ENCODE peak calls at places on chromosomes 4 and X, in nine cellular contexts. A is tibial artery; C is trophoblast cell; Q is suprapubic skin; P is ovary; E is HCT116; Z is CD8-positive, alpha-beta T cell; F is H1; I is adrenal gland. L is an unnamed sample. For H3K4me1, the result is how much of the 10 kb centered on the place peaks cover.

GRCh38 chrX:41082783-41083182 is 2.5 kb upstream of the USP9X start:
- DNase-seq in Q (no peak), E (no peak), Z (no peak), F (no peak), I (no peak), A (no peak), C (no peak), P (no peak), L (no peak)

GRCh38 chrX:107559506-107559905 is 68.8 kb upstream of the PRPS1 start:
- DNase-seq in C (peak), Q (no peak), Z (no peak), A (no peak), E (no peak), I (no peak), P (no peak), F (no peak), L (no peak)

GRCh38 chr4:120977435-120977997 is 55.0 kb upstream of the PRDM5 start:
- DNase-seq in F (no peak), E (peak), Q (no peak), P (no peak), I (peak), C (peak), Z (no peak), A (no peak), L (no peak)

GRCh38 chr4:30630431-30630830 is 89.7 kb upstream of the PCDH7 start:
- DNase-seq in F (no peak), E (no peak), Q (no peak), P (no peak), C (no peak), Z (no peak), A (no peak), I (no peak), L (no peak)

GRCh38 chrX:110087485-110088356 is 84.8 kb downstream of the TMEM164 start:
- DNase-seq in Q (no peak), I (no peak), P (no peak), A (peak), F (no peak), E (peak), Z (no peak), C (peak), L (no peak)

GRCh38 chr4:5890063-5890727 is 2.7 kb downstream of the CRMP1 start:
- DNase-seq in Q (no peak), E (no peak), F (peak), P (no peak), I (no peak), Z (no peak), C (no peak), A (no peak), L (no peak)

GRCh38 chr4:113943863-113944262 is 35.6 kb downstream of the ARSJ start:
- DNase-seq in I (no peak), F (no peak), P (no peak), C (no peak), A (no peak), E (no peak), Q (no peak), Z (no peak), L (no peak)

GRCh38 chr4:83535945-83536648 is at the start of gene GPAT3:
- DNase-seq in P (peak), Z (peak), F (peak), C (peak), A (peak), E (peak), I (peak), Q (peak), L (peak)

GRCh38 chr4:159175165-159175988 is 72.5 kb downstream of the RAPGEF2 start:
- DNase-seq in E (peak), Q (no peak), C (peak), F (peak), I (peak), P (peak), A (peak), Z (peak), L (peak)

GRCh38 chrX:72131317-72132294 is at the start of gene RTL5:
- DNase-seq in A (peak), E (peak), Z (peak), C (peak), Q (peak), F (peak), P (peak), I (peak), L (peak)

GRCh38 chr4:24850669-24851068 is 55.3 kb downstream of the SOD3 start:
- DNase-seq in P (no peak), Z (no peak), C (no peak), E (no peak), Q (no peak), A (peak), F (no peak), I (no peak), L (no peak)

GRCh38 chr4:6394671-6395081 is 77.7 kb downstream of the PPP2R2C start:
- DNase-seq in E (no peak), F (no peak), I (no peak), A (no peak), Z (no peak), P (no peak), C (no peak), Q (no peak), L (no peak)

GRCh38 chr4:1246111-1246881 is 2.6 kb downstream of the CTBP1 start:
- DNase-seq in E (no peak), A (peak), C (peak), Z (no peak), Q (peak), P (peak), I (peak), F (no peak), L (peak)

GRCh38 chr4:88843067-88843723 is 145.6 kb upstream of the NAP1L5 start:
- DNase-seq in Q (no peak), I (no peak), A (no peak), P (no peak), F (no peak), C (no peak), E (no peak), Z (no peak), L (no peak)

GRCh38 chr4:48016141-48017107 is at the start of the genes CNGA1 and NIPAL1:
- DNase-seq in P (peak), F (peak), C (peak), Q (peak), E (peak), Z (peak), A (peak), I (peak), L (peak)

GRCh38 chr4:18869166-18869565 is 847.6 kb upstream of the LCORL start:
- DNase-seq in C (no peak), F (no peak), P (no peak), Z (no peak), Q (no peak), A (no peak), I (no peak), E (no peak), L (no peak)

GRCh38 chr4:6321361-6321760 is 51.7 kb downstream of the WFS1 start:
- DNase-seq in I (no peak), F (no peak), Z (no peak), C (no peak), P (no peak), A (no peak), Q (no peak), E (no peak), L (no peak)

GRCh38 chrX:39144323-39144722 is 343.1 kb downstream of the MID1IP1 start:
- DNase-seq in I (no peak), A (no peak), P (no peak), C (no peak), Q (no peak), E (no peak), F (no peak), Z (no peak), L (no peak)

GRCh38 chr4:19262467-19262866 is 989.2 kb upstream of the SLIT2 start:
- DNase-seq in Q (no peak), F (no peak), P (no peak), C (no peak), E (no peak), Z (no peak), I (no peak), A (no peak), L (no peak)

GRCh38 chr4:56981795-56982201 is 3.1 kb downstream of the POLR2B start:
- DNase-seq in E (no peak), Q (no peak), A (no peak), I (no peak), C (no peak), F (no peak), P (no peak), Z (no peak), L (no peak)

GRCh38 chr4:13722649-13723048 is 95.1 kb upstream of the BOD1L1 start:
- DNase-seq in Q (no peak), E (no peak), A (no peak), I (no peak), P (no peak), F (no peak), C (no peak), Z (no peak), L (no peak)

GRCh38 chr4:48141048-48141447 is 7.0 kb upstream of the TXK start:
- DNase-seq in P (no peak), Z (no peak), E (no peak), C (peak), F (no peak), A (no peak), I (no peak), Q (no peak), L (no peak)

GRCh38 chrX:132226169-132226568 is 6.9 kb upstream of the RAP2C start:
- DNase-seq in Z (no peak), P (no peak), I (no peak), F (no peak), C (peak), Q (no peak), E (no peak), A (no peak), L (no peak)

GRCh38 chr4:137502730-137503129 is 29.6 kb downstream of the PCDH18 start:
- DNase-seq in I (no peak), E (no peak), Q (no peak), A (no peak), P (no peak), C (no peak), F (no peak), Z (no peak), L (no peak)

GRCh38 chr4:58760737-58761136 is 1650.6 kb upstream of the IGFBP7 start:
- DNase-seq in I (no peak), C (no peak), A (no peak), Q (no peak), F (no peak), P (no peak), E (no peak), Z (no peak), L (no peak)

GRCh38 chr4:10245761-10246160 is 129.2 kb upstream of the WDR1 start:
- DNase-seq in E (no peak), P (no peak), A (no peak), Q (no peak), C (no peak), I (no peak), Z (no peak), F (no peak), L (no peak)

GRCh38 chr4:23991444-23991843 is 101.6 kb upstream of the PPARGC1A start:
- DNase-seq in Z (no peak), A (no peak), E (no peak), P (no peak), I (no peak), C (no peak), F (no peak), Q (no peak), L (no peak)

GRCh38 chr4:146059865-146060264 is 115.7 kb upstream of the LSM6 start:
- DNase-seq in A (no peak), C (peak), E (no peak), F (no peak), Q (no peak), P (no peak), Z (no peak), I (no peak), L (no peak)

GRCh38 chr4:146255463-146255862 is 41.1 kb downstream of the REELD1 start:
- DNase-seq in F (no peak), E (no peak), P (no peak), Q (no peak), Z (no peak), C (peak), I (no peak), A (no peak), L (no peak)

GRCh38 chr4:73259552-73260140 is 1.0 kb upstream of the ANKRD17 start:
- DNase-seq in Q (no peak), E (no peak), P (no peak), C (peak), I (no peak), Z (no peak), F (no peak), A (no peak), L (no peak)

GRCh38 chr4:40040908-40041307 is 15.7 kb upstream of the N4BP2 start:
- DNase-seq in A (no peak), Q (no peak), Z (no peak), C (no peak), E (no peak), F (no peak), P (no peak), I (no peak), L (no peak)

GRCh38 chr4:40043786-40044185 is 12.9 kb upstream of the N4BP2 start:
- DNase-seq in F (no peak), A (no peak), E (no peak), C (no peak), Q (no peak), I (no peak), Z (no peak), P (no peak), L (no peak)

DNA sequence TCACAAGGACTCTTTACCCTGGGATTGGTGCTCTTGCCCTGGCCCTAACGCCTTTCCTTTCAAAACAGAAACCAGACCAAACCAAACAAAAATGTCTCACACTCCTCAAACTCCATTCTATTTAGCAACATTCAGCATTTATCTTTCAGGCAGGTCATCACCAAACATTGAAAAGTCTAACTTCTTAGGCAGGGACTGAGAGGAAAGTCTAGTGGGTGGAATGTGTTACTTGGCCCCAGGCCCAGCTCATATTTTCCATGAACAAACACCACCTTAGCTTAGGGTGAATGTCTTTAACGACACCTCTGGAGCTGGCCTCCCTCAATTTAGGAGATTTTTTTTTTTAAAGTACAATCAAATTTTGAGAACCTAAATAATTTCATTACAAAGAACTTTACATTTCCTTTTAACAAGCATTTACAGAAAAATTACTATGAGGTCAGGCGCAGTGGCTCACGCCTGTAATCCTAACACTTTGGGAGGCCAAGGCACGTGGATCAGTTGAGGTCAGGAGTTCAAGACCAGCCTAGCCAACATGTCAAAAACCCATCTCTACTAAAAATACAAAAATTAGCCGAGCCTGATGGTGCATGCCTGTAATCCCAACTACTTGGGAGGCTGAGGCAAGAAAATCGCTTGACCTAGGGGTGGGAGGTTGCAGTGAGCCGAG is 10.2 kb upstream of the N4BP2 start:
- DNase-seq in C (peak), P (peak), I (no peak), Z (no peak), A (no peak), F (no peak), E (no peak), Q (no peak), L (peak)
- H3K27ac ChIP-seq in C (no peak), P (no peak), I (no peak), Z (no peak), A (no peak), F (no peak), E (no peak), Q (no peak), L (peak)

GRCh38 chr4:7808752-7809151 is 130.9 kb downstream of the AFAP1 start:
- DNase-seq in E (no peak), F (no peak), I (no peak), C (peak), Q (peak), Z (no peak), A (no peak), P (no peak), L (no peak)

GRCh38 chr4:7811536-7812190 is 128.0 kb downstream of the AFAP1 start:
- DNase-seq in A (peak), Q (no peak), Z (no peak), C (peak), F (no peak), E (no peak), I (no peak), P (peak), L (peak)

GRCh38 chr4:7812921-7813320 is 126.7 kb downstream of the AFAP1 start:
- DNase-seq in P (no peak), Z (no peak), F (no peak), A (no peak), I (no peak), C (no peak), E (no peak), Q (no peak), L (no peak)

GRCh38 chr4:7812191-7812860 is 127.3 kb downstream of the AFAP1 start:
- DNase-seq in A (no peak), E (no peak), C (no peak), Z (no peak), F (no peak), Q (no peak), I (no peak), P (no peak), L (no peak)

DNA sequence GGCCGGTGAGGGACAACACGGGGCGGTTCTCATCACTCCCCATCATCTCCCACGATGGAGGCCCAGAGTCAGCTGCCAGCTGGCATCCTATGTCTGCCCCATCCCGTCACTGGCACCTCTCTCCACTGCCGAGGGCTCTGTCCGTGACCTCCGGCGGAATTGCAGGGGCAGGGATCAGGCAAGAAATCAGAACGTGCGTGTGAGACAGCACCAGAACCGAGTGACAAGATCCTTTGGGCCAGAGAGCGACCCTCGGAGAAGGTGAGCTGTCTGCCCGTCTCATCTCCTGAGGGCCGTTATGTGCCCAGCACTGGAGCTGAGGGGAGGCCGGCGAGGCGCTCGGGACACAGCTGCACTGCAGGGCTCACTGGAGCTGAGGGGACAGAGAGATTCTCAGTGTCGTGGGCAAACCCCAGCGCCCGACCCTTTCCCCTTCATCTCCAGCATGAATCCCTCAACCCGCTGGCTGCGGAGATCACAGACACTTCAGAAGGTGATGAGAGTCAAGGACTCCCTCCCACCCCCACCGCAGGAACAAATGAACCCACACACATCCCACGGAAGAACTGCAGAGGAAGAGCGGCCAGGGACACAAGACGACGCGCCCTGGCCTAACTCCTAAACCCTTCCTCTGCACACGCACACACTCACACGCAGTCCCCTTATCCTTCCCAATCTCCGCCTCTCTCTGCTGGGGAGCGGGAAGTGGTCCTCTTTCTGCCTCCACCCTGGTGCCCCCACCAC is 128.7 kb downstream of the AFAP1 start:
- DNase-seq in E (no peak), Q (no peak), C (no peak), P (peak), Z (no peak), I (no peak), F (no peak), A (no peak), L (no peak)
- H3K4me1 ChIP-seq in E (under half), Q (under half), C (under half), P (under half), Z (under half), I (under half), F (under half), A (under half), L (under half)

GRCh38 chrX:12206413-12206812 is 68.1 kb downstream of the FRMPD4 start:
- DNase-seq in Z (no peak), I (no peak), E (no peak), P (no peak), A (no peak), F (no peak), C (no peak), Q (no peak), L (no peak)

GRCh38 chrX:12210921-12211320 is 72.6 kb downstream of the FRMPD4 start:
- DNase-seq in C (no peak), F (no peak), E (no peak), Z (no peak), Q (no peak), I (no peak), A (no peak), P (no peak), L (no peak)

DNA sequence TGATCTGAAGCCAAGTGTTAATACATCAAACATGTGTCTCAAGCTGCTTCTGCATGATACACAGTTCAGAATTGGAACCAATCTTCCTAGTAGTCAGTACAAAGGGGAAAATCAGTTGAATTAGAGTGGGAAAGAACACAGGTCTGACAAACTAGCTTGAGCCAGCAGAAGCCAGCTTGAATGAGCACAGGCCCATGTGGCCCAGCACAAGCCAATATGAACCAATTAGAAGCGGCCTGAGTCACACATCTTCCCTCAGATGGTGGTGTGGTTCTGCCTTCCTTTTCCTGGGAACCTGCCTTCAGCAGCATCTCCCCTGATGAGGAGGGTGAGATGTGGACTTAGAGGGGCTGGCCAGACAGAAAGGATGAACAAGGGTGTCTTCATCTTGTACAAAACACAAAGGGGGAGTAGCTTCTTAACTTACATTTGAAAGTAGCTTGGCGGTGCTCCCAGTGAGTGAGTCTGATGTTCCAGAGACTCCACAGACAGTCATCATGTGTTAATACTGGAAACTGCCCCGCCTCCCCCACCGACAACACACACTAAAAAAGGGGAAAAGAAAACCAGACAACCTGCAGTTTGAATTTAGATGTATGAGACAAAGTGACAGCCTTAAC is 72.0 kb downstream of the FRMPD4 start:
- DNase-seq in C (no peak), F (no peak), A (peak), I (no peak), P (no peak), Z (no peak), E (no peak), Q (no peak), L (no peak)
- H3K27ac ChIP-seq in C (peak), F (no peak), A (no peak), I (no peak), P (no peak), Z (no peak), E (no peak), Q (no peak), L (no peak)

DNA sequence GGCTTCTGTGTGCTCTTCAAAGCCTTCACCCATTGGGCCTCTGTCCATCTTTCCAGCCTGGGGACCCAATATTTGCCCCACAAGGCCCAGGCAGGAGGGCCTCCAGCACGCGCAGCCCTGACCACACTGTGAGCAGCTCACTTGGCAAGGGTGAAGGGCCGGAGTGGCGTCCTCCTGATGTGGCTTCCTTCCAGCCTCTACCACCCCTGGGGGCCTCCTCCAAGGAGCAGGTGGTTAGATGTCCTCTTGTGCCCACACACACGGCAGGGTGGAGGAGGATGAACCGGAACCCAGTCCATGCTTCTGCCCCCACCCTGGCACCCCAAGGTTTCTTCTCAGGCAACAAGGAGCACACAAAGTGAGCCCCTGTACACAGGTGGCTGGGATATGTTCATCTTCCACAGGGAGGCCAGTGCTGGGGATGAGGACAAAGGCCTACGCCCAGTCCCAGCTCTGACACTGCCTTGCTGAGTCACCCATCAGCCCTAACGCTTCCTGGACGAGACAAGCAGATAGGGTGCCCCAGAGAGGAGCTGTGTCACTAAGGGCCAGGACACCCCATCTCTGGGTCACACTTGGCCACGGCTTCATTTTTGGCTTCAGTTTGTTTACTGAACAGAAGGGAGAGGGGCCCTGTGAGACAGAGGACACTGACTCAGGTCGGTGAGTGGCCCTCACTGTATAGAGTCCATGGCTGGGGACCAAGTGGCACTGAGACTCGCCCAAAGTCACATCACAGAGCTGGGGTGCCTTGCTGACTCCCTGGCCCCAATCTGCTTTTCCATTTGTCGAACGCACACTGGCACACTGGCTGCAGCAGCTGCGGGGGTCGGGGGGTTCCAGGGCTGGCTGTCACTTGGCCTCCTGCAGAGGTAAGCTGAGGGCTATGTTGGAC is 1.9 kb downstream of the UBL4A start:
- DNase-seq in I (no peak), F (no peak), A (no peak), Z (no peak), E (no peak), P (no peak), Q (no peak), C (no peak), L (no peak)
- H3K4me1 ChIP-seq in I (under half), F (under half), A (under half), Z (under half), E (under half), P (under half), Q (under half), C (under half), L (under half)

L was measured in thyroid gland.